ENCODE peak calls at places on chromosomes 16 and 17, in six cellular contexts. D, Y, I, H, K and E are unnamed samples. For H3K36me3 and H3K9me3, the result is how much of the 10 kb centered on the place peaks cover.

GRCh38 chr16:75244844-75245758 is 6.3 kb downstream of the BCAR1 start:
- DNase-seq in H (peak), Y (no peak), I (peak), D (peak), K (peak), E (no peak)

GRCh38 chr16:15502041-15502725 is 67.8 kb downstream of the BMERB1 start:
- DNase-seq in K (peak), I (no peak), Y (no peak), H (no peak), D (no peak), E (no peak)

GRCh38 chr17:6456321-6456720 is 12.1 kb downstream of the PIMREG start:
- DNase-seq in D (peak), H (no peak), I (no peak), K (no peak), Y (no peak), E (no peak)

GRCh38 chr17:75843577-75844529 is at the start of gene UNC13D:
- DNase-seq in I (no peak), D (no peak), Y (no peak), H (no peak), K (no peak), E (peak)

GRCh38 chr17:44376124-44376523 is 12.5 kb upstream of the FAM171A2 start:
- DNase-seq in Y (no peak), H (peak), K (no peak), I (peak), D (no peak), E (no peak)

GRCh38 chr16:81510016-81510415 is 65.4 kb downstream of the CMIP start:
- DNase-seq in D (no peak), K (no peak), H (no peak), I (no peak), Y (no peak), E (no peak)

GRCh38 chr16:9072806-9073341 is 18.6 kb upstream of the HAPSTR1 start:
- DNase-seq in K (no peak), I (no peak), H (no peak), D (no peak), Y (no peak), E (no peak)

GRCh38 chr17:82957961-82958491 is 118.2 kb upstream of the ZNF750 start:
- DNase-seq in H (no peak), Y (peak), K (no peak), D (peak), I (peak), E (no peak)

GRCh38 chr16:30748634-30749445 is 615 bp downstream of the PHKG2 start:
- DNase-seq in H (peak), K (no peak), D (peak), Y (peak), I (no peak), E (no peak)

GRCh38 chr16:87145181-87146176 is 171.7 kb downstream of the C16orf95 start:
- DNase-seq in Y (peak), I (no peak), D (peak), H (no peak), K (no peak), E (no peak)

GRCh38 chr17:50059759-50060273 is 3.9 kb downstream of the ITGA3 start:
- DNase-seq in H (no peak), D (no peak), K (no peak), Y (no peak), I (no peak), E (no peak)

GRCh38 chr17:44358066-44358465 is 5.6 kb downstream of the FAM171A2 start:
- DNase-seq in H (no peak), K (no peak), I (no peak), Y (no peak), D (no peak), E (no peak)

GRCh38 chr17:7988750-7989178 is 13.7 kb upstream of the GUCY2D start:
- DNase-seq in Y (no peak), K (peak), I (no peak), D (no peak), H (peak), E (peak)

GRCh38 chr16:22065252-22065651 is 27.1 kb upstream of the VWA3A start:
- DNase-seq in I (no peak), H (no peak), Y (no peak), K (no peak), D (no peak), E (no peak)

GRCh38 chr17:14871921-14872320 is 393.2 kb downstream of the PMP22 start:
- DNase-seq in D (no peak), K (no peak), Y (no peak), H (no peak), I (no peak), E (no peak)

GRCh38 chr17:66691644-66692500 is 143.0 kb upstream of the CACNG5 start:
- DNase-seq in Y (no peak), H (no peak), D (no peak), I (no peak), K (peak), E (no peak)

DNA sequence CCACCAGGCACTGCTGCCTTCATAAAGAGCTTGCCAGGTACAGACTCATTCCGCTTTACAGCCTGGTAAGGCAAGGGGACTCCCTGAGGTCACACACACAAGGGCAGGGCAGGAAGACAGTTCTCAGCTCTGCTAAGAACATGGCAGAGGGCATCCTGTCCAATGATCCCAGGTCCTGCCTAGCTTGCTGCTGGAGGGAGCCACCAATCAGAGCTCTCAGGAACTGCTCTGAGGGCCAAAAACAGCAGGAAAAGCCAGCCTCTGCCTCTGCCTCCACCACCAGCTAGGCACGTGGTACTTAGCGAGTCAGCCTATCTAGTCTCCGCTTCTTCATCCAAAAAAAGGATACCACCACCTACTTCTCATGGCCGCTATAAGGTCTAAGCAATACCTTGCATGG is 66.1 kb downstream of the GTF3C1 start:
- DNase-seq in Y (no peak), I (no peak), H (no peak), D (no peak), K (no peak), E (no peak)
- H3K36me3 ChIP-seq in Y (half or more), I (half or more), H (under half), D (half or more), K (under half), E (half or more)

DNA sequence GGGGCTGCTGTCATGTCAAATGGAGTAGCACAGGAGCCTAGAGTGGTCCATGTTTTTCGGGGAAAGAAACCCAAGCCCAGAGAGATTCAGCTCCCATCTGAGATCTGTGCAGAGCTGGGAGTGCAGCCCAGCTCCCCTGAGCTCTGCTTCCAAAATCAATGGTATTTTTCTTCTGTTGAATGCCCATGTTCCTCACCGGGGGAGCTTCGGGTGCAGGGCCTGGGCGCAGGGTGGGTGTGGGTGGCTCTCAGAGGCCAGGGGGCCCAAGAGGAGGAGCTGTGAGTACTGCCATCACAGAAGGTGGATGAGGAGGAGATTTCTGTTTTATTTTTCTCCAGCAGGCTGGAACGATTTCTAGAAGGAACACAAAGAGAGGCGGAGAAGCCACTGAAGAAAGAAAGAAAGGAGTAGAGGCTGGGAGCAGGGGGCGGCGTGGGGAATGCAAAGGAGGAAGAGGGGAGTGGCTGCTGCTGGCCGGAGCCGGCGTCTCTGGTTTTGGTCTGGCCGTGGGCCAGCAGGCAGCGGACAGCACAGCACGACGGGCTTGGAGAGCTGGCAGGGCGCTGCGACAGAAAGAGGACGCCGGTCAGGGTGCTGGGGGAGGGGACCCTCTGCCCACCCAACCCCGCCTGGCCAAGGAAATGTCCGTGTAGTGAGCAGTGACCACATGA is 76.2 kb upstream of the KSR1 start:
- DNase-seq in H (peak), Y (no peak), I (peak), D (peak), K (no peak), E (no peak)
- H3K27ac ChIP-seq in H (no peak), Y (no peak), I (peak), D (no peak), K (peak), E (no peak)

GRCh38 chr16:12600536-12601256 is 203.0 kb downstream of the CPPED1 start:
- DNase-seq in K (no peak), H (no peak), Y (no peak), D (no peak), I (no peak), E (no peak)

GRCh38 chr16:12602811-12603698 is 200.6 kb downstream of the CPPED1 start:
- DNase-seq in Y (no peak), H (no peak), K (no peak), D (no peak), I (no peak), E (no peak)

GRCh38 chr16:12600116-12600515 is 203.6 kb downstream of the CPPED1 start:
- DNase-seq in K (no peak), I (no peak), H (no peak), Y (no peak), D (no peak), E (no peak)

GRCh38 chr16:12601290-12601900 is 202.3 kb downstream of the CPPED1 start:
- DNase-seq in K (no peak), I (no peak), Y (no peak), H (no peak), D (no peak), E (no peak)
- H3K9me3 ChIP-seq in K (under half), I (under half), Y (under half), H (under half), D (under half), E (under half)

GRCh38 chr16:67962135-67962534 is 6.3 kb downstream of the SLC12A4 start:
- DNase-seq in K (no peak), Y (peak), H (no peak), I (no peak), D (no peak), E (no peak)
- H3K36me3 ChIP-seq in K (under half), Y (under half), H (under half), I (half or more), D (half or more), E (under half)

DNA sequence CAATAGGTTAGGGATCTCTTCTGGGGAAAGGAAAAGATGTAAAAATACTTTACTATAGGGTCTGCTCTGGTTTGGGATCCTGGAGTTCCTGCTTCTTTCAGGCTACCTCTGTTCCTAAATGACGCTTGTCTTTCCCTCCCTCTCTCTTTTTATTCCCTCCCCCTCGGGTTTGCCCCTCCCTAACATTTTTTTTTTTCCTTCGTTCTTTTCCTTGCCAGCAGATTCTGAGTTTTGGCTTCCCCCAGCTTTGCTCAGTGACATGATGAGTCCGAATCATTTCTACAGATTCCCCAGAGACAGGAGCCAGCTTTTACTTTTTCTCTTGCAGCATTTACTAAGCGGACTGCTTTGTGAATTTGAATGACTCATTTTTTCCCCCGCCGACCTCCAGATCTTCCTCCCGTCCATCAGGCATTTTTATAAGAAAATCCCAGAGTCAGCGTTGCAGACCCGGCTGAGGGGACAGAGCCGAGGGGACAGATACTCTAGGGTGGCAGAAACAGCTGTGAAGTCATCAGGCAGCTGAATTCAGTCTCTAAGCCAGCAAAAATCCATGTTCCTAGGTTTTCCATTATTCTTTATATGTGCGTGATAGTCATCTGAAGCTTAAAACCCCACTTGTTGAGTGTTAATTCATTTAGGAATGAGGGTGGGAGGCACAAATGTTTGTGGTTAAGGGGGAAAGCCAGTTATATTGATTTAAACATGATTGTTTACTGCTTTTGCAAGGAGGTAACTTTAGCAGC is at the start of gene TMEM100:
- DNase-seq in I (no peak), D (no peak), H (no peak), K (no peak), Y (peak), E (no peak)
- H3K27ac ChIP-seq in I (peak), D (peak), H (no peak), K (no peak), Y (peak), E (no peak)

DNA sequence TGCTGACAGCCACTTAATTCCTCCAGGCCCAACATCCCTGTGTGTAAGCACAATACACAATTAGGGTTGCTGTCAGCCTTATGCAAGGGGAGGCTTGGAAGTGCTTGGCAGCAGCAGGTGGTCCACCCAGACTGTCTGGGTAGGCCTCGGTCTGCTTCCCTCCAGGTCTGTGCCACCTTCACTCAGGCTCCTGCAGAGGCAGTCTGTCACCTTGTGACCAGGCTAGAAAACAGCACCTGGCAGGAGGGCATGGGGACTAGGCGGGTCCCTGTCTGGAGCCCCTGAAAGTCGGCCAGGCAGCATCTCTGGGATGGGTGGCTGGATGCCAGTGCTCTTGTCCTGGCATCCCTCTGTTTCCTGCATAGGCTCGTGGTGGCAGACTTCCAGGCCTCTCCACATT is 578.1 kb downstream of the KCNJ18 start:
- DNase-seq in Y (no peak), D (no peak), I (no peak), K (no peak), H (no peak), E (no peak)
- H3K9me3 ChIP-seq in Y (under half), D (under half), I (under half), K (under half), H (under half), E (under half)

GRCh38 chr16:48607056-48607825 is 2.7 kb downstream of the N4BP1 start:
- DNase-seq in D (no peak), K (no peak), Y (no peak), H (peak), I (no peak), E (no peak)

GRCh38 chr16:48608452-48608851 is 1.5 kb downstream of the N4BP1 start:
- DNase-seq in Y (no peak), I (no peak), D (no peak), K (no peak), H (no peak), E (no peak)

GRCh38 chr16:48611329-48612137 is 1.6 kb upstream of the N4BP1 start:
- DNase-seq in I (no peak), H (no peak), D (no peak), Y (no peak), K (no peak), E (peak)

GRCh38 chr16:48608871-48609452 is 1.0 kb downstream of the N4BP1 start:
- DNase-seq in Y (no peak), H (no peak), I (no peak), D (no peak), K (no peak), E (peak)

DNA sequence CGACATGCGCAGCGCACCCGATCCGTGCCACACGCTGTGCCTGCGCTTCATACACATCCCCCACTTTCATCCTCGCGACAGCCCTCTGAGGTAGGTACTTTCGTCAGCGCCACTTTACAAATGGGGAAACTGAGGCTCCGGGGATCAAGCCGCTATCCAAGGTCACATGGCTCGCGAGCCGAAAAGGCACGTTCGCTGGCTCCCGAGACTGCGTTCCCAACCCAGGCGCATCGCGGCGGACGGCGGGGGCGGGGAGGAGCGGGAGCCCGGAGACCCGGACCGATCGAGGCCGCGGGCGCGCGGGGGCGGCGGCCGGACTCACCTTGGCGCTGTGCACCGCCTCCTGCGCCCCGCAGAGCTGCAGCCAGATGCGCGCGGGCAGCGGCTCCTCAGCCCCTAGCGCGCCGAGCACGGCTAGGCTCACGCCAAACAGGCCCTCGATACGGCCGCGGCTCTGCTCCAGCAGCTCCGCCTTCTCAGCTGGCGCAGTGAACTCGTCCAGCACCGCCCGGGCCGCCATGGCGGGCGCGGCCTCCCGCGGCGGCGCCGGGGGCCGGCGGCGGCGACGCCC is 442 bp downstream of the N4BP1 start:
- DNase-seq in D (peak), K (no peak), H (peak), I (peak), Y (peak), E (peak)
- H3K36me3 ChIP-seq in D (under half), K (under half), H (under half), I (under half), Y (under half), E (under half)

GRCh38 chr17:81553018-81553615 is 964 bp upstream of the FAAP100 start:
- DNase-seq in I (peak), Y (peak), K (no peak), H (peak), D (peak), E (peak)
- H3K27ac ChIP-seq in I (peak), Y (peak), K (peak), H (peak), D (peak), E (peak)